ENCODE peak calls at places on chromosomes 7 and 10, in five cellular contexts. K is fibroblast of the conjunctiva; S is GM23338; G is central memory CD4-positive, alpha-beta T cell; Q is ACHN. N is an unnamed sample.

GRCh38 chr10:30040597-30040996 is 18.8 kb downstream of the JCAD start:
- DNase-seq in G (no peak), S (no peak), Q (no peak), K (no peak), N (no peak)

GRCh38 chr7:131057015-131057518 is 270.6 kb upstream of the MKLN1 start:
- DNase-seq in G (peak; percentile 75), Q (no peak), S (no peak), K (peak; percentile 70), N (peak; percentile 90)

GRCh38 chr7:81268551-81268950 is 349.7 kb upstream of the SEMA3C start:
- DNase-seq in S (no peak), Q (no peak), G (no peak), K (no peak), N (no peak)

GRCh38 chr7:30933124-30933893 is 21.7 kb downstream of the AQP1 start:
- DNase-seq in G (no peak), S (peak; percentile 54), Q (no peak), K (no peak), N (no peak)

GRCh38 chr10:116626815-116627214 is 6.1 kb downstream of the PNLIPRP2 start:
- DNase-seq in S (no peak), G (no peak), Q (no peak), K (no peak), N (no peak)

GRCh38 chr10:18793951-18794350 is 134.7 kb downstream of the ARL5B start:
- DNase-seq in G (no peak), Q (peak; percentile 27), S (peak; percentile 54), K (no peak), N (no peak)

GRCh38 chr7:131723926-131724325 is 167.5 kb upstream of the PODXL start:
- DNase-seq in S (no peak), Q (peak; percentile 12), G (no peak), K (no peak), N (no peak)

GRCh38 chr10:110544958-110545537 is 22.4 kb upstream of the SMC3 start:
- DNase-seq in Q (no peak), G (no peak), K (no peak), S (no peak), N (no peak)

GRCh38 chr10:43255644-43256431 is 11.0 kb downstream of the RASGEF1A start:
- DNase-seq in G (no peak), S (peak; percentile 86), K (no peak), Q (peak; percentile 58), N (no peak)

GRCh38 chr7:116779921-116780320 is 82.5 kb upstream of the CAPZA2 start:
- DNase-seq in Q (peak; percentile 26), G (no peak), S (no peak), K (no peak), N (no peak)

GRCh38 chr7:37901236-37901827 is 15.3 kb downstream of the SFRP4 start:
- DNase-seq in S (peak; percentile 74), G (no peak), K (peak; percentile 27), Q (peak; percentile 81), N (no peak)

GRCh38 chr10:60235001-60235400 is 154.7 kb downstream of the ANK3 start:
- DNase-seq in G (no peak), S (no peak), Q (no peak), K (peak; percentile 21), N (no peak)

GRCh38 chr7:106071999-106072714 is 40.0 kb downstream of the SYPL1 start:
- DNase-seq in Q (no peak), K (no peak), G (no peak), S (no peak), N (no peak)

GRCh38 chr7:36300696-36301350 is 88.8 kb upstream of the ANLN start:
- DNase-seq in S (no peak), K (no peak), Q (no peak), G (no peak), N (no peak)

GRCh38 chr7:135213831-135214230 is 2.5 kb upstream of the WDR91 start:
- DNase-seq in Q (no peak), S (no peak), G (no peak), K (no peak), N (no peak)

GRCh38 chr7:94980418-94981142 is 73.2 kb downstream of the PPP1R9A start:
- DNase-seq in S (no peak), G (no peak), K (no peak), Q (no peak), N (no peak)

GRCh38 chr10:131310054-131310903 is 1.2 kb downstream of the TCERG1L start:
- DNase-seq in S (peak; percentile 24), Q (no peak), G (no peak), K (no peak), N (no peak)

GRCh38 chr10:76432274-76433012 is 1001.0 kb downstream of the LRMDA start:
- DNase-seq in S (peak; percentile 54), G (no peak), Q (peak; percentile 93), K (peak; percentile 79), N (no peak)

GRCh38 chr7:113086431-113086888 is at the start of gene GPR85:
- DNase-seq in Q (peak; percentile 87), G (peak; percentile 21), S (peak; percentile 86), K (peak; percentile 49), N (no peak)

GRCh38 chr7:151704969-151705743 is 171.8 kb downstream of the PRKAG2 start:
- DNase-seq in Q (no peak), K (no peak), G (no peak), S (peak; percentile 66), N (no peak)

GRCh38 chr10:34598972-34599371 is 216.1 kb downstream of the PARD3 start:
- DNase-seq in S (no peak), G (no peak), Q (no peak), K (no peak), N (no peak)

GRCh38 chr10:132421377-132422168 is 24.6 kb downstream of the PWWP2B start:
- DNase-seq in G (no peak), Q (no peak), K (no peak), S (no peak), N (no peak)

GRCh38 chr7:4731803-4732202 is 43.6 kb upstream of the AP5Z1 start:
- DNase-seq in S (no peak), Q (no peak), G (no peak), K (no peak), N (no peak)

GRCh38 chr7:69624431-69624830 is 26.2 kb downstream of the AUTS2 start:
- DNase-seq in Q (no peak), S (no peak), K (no peak), G (no peak), N (no peak)

GRCh38 chr7:50336909-50337703 is 32.6 kb downstream of the IKZF1 start:
- DNase-seq in Q (no peak), K (no peak), G (peak; percentile 49), S (no peak), N (no peak)

GRCh38 chr10:96496281-96496925 is 17.3 kb downstream of the TLL2 start:
- DNase-seq in K (no peak), S (peak; percentile 70), Q (peak; percentile 47), G (no peak), N (peak; percentile 6)

GRCh38 chr7:27112960-27113949 is 10.8 kb upstream of the HOXA2 start:
- DNase-seq in Q (peak; percentile 92), K (no peak), G (no peak), S (peak; percentile 84), N (no peak)

GRCh38 chr7:21749318-21749717 is 196.4 kb downstream of the CDCA7L start:
- DNase-seq in S (peak; percentile 27), Q (no peak), G (no peak), K (no peak), N (no peak)

GRCh38 chr7:12890586-12890985 is 203.2 kb downstream of the ARL4A start:
- DNase-seq in S (no peak), Q (no peak), K (peak; percentile 26), G (no peak), N (no peak)

GRCh38 chr10:49752584-49752983 is 9.5 kb downstream of the OGDHL start:
- DNase-seq in S (no peak), K (no peak), G (no peak), Q (no peak), N (no peak)

GRCh38 chr7:16242920-16243319 is 178.4 kb downstream of the CRPPA start:
- DNase-seq in K (no peak), S (no peak), G (no peak), Q (no peak), N (no peak)

GRCh38 chr7:157962458-157963306 is 624.9 kb downstream of the PTPRN2 start:
- DNase-seq in S (no peak), Q (no peak), K (no peak), G (no peak), N (no peak)

GRCh38 chr7:5477723-5478531 is 54.3 kb upstream of the TNRC18 start:
- DNase-seq in G (no peak), K (no peak), Q (peak; percentile 61), S (peak; percentile 82), N (no peak)

GRCh38 chr7:124101173-124101768 is 68.4 kb upstream of the TMEM229A start:
- DNase-seq in S (peak; percentile 67), G (no peak), Q (peak; percentile 40), K (no peak), N (no peak)

GRCh38 chr10:43461950-43462349 is 25.0 kb downstream of the ZNF487 start:
- DNase-seq in G (peak; percentile 68), S (peak; percentile 94), K (peak; percentile 85), Q (peak; percentile 83), N (peak; percentile 70)

GRCh38 chr7:107686816-107687387 is 26.3 kb downstream of the SLC26A4 start:
- DNase-seq in G (no peak), Q (no peak), K (no peak), S (no peak), N (no peak)

GRCh38 chr7:99126921-99127553 is 16.9 kb downstream of the SMURF1 start:
- DNase-seq in Q (no peak), S (peak; percentile 34), G (no peak), K (no peak), N (no peak)

GRCh38 chr7:13851756-13852155 is 137.7 kb downstream of the ETV1 start:
- DNase-seq in S (peak; percentile 34), K (no peak), Q (no peak), G (no peak), N (peak; percentile 12)

GRCh38 chr10:92857904-92858514 is 9.7 kb downstream of the EXOC6 start:
- DNase-seq in K (no peak), Q (peak; percentile 30), G (no peak), S (no peak), N (no peak)

N was measured in smooth muscle cell of the brain vasculature.